ENCODE peak calls at places on chromosomes 2 and 18, in ten cellular contexts. One of them, this sample, is unnamed.

GRCh38 chr18:56096861-56097260 is 508.9 kb upstream of the TCF4 start:
- DNase-seq in psoas muscle: no peak
- DNase-seq in HCT116: no peak
- DNase-seq in B cell: no peak
- DNase-seq in neural progenitor cell: no peak
- DNase-seq in GM23338: no peak
- DNase-seq in adrenal gland: no peak
- DNase-seq in fibroblast of pulmonary artery: no peak
- DNase-seq in HL-60: no peak
- DNase-seq in brain microvascular endothelial cell: no peak
- DNase-seq in this sample: no peak

GRCh38 chr18:13313006-13313661 is 94.6 kb downstream of the LDLRAD4 start:
- DNase-seq in HL-60: no peak
- DNase-seq in GM23338: no peak
- DNase-seq in HCT116: no peak
- DNase-seq in adrenal gland: no peak
- DNase-seq in neural progenitor cell: no peak
- DNase-seq in brain microvascular endothelial cell: no peak
- DNase-seq in psoas muscle: no peak
- DNase-seq in B cell: no peak
- DNase-seq in fibroblast of pulmonary artery: no peak
- DNase-seq in this sample: no peak

GRCh38 chr2:893311-893710 is 57.3 kb upstream of the SNTG2 start:
- DNase-seq in GM23338: peak; percentile 92
- DNase-seq in neural progenitor cell: peak; percentile 58
- DNase-seq in brain microvascular endothelial cell: no peak
- DNase-seq in fibroblast of pulmonary artery: no peak
- DNase-seq in psoas muscle: no peak
- DNase-seq in B cell: no peak
- DNase-seq in adrenal gland: peak; percentile 84
- DNase-seq in HCT116: peak; percentile 77
- DNase-seq in HL-60: no peak
- DNase-seq in this sample: no peak

GRCh38 chr2:119407430-119408220 is 24.0 kb upstream of the TMEM37 start:
- DNase-seq in B cell: peak; percentile 59
- DNase-seq in fibroblast of pulmonary artery: peak; percentile 79
- DNase-seq in HL-60: peak; percentile 52
- DNase-seq in psoas muscle: no peak
- DNase-seq in adrenal gland: peak; percentile 70
- DNase-seq in brain microvascular endothelial cell: peak; percentile 46
- DNase-seq in neural progenitor cell: peak; percentile 70
- DNase-seq in GM23338: peak; percentile 75
- DNase-seq in HCT116: peak; percentile 52
- DNase-seq in this sample: no peak

GRCh38 chr2:135615404-135615803 is 84.1 kb downstream of the R3HDM1 start:
- DNase-seq in brain microvascular endothelial cell: no peak
- DNase-seq in GM23338: no peak
- DNase-seq in HL-60: no peak
- DNase-seq in fibroblast of pulmonary artery: no peak
- DNase-seq in HCT116: no peak
- DNase-seq in psoas muscle: no peak
- DNase-seq in B cell: no peak
- DNase-seq in neural progenitor cell: no peak
- DNase-seq in adrenal gland: no peak
- DNase-seq in this sample: no peak

GRCh38 chr2:143668236-143668635 is 539.0 kb downstream of the ARHGAP15 start:
- DNase-seq in B cell: no peak
- DNase-seq in neural progenitor cell: peak; percentile 68
- DNase-seq in GM23338: peak; percentile 27
- DNase-seq in brain microvascular endothelial cell: no peak
- DNase-seq in psoas muscle: no peak
- DNase-seq in adrenal gland: no peak
- DNase-seq in HCT116: no peak
- DNase-seq in HL-60: no peak
- DNase-seq in fibroblast of pulmonary artery: no peak
- DNase-seq in this sample: no peak

GRCh38 chr18:3710712-3711269 is 260.8 kb downstream of the TGIF1 start:
- DNase-seq in B cell: no peak
- DNase-seq in fibroblast of pulmonary artery: no peak
- DNase-seq in HCT116: no peak
- DNase-seq in brain microvascular endothelial cell: no peak
- DNase-seq in neural progenitor cell: no peak
- DNase-seq in HL-60: peak; percentile 79
- DNase-seq in psoas muscle: peak; percentile 43
- DNase-seq in adrenal gland: peak; percentile 93
- DNase-seq in GM23338: no peak
- DNase-seq in this sample: peak; percentile 76

GRCh38 chr2:171327043-171327496 is 106.7 kb downstream of the METTL8 start:
- DNase-seq in B cell: no peak
- DNase-seq in HCT116: no peak
- DNase-seq in brain microvascular endothelial cell: no peak
- DNase-seq in adrenal gland: no peak
- DNase-seq in GM23338: peak; percentile 86
- DNase-seq in psoas muscle: no peak
- DNase-seq in neural progenitor cell: no peak
- DNase-seq in fibroblast of pulmonary artery: no peak
- DNase-seq in HL-60: no peak
- DNase-seq in this sample: no peak

GRCh38 chr2:59301466-59302402 is 1060.6 kb upstream of the FANCL start:
- DNase-seq in fibroblast of pulmonary artery: peak; percentile 75
- DNase-seq in adrenal gland: peak; percentile 63
- DNase-seq in neural progenitor cell: peak; percentile 75
- DNase-seq in GM23338: peak; percentile 92
- DNase-seq in B cell: peak; percentile 71
- DNase-seq in psoas muscle: no peak
- DNase-seq in HCT116: peak; percentile 15
- DNase-seq in HL-60: peak; percentile 71
- DNase-seq in brain microvascular endothelial cell: peak; percentile 57
- DNase-seq in this sample: no peak

GRCh38 chr2:123596649-123597048 is 428.4 kb upstream of the CNTNAP5 start:
- DNase-seq in neural progenitor cell: no peak
- DNase-seq in brain microvascular endothelial cell: no peak
- DNase-seq in fibroblast of pulmonary artery: no peak
- DNase-seq in adrenal gland: no peak
- DNase-seq in B cell: no peak
- DNase-seq in GM23338: no peak
- DNase-seq in HCT116: no peak
- DNase-seq in psoas muscle: no peak
- DNase-seq in HL-60: no peak
- DNase-seq in this sample: no peak

GRCh38 chr2:149743842-149744468 is 156.4 kb upstream of the MMADHC start:
- DNase-seq in HCT116: no peak
- DNase-seq in brain microvascular endothelial cell: peak; percentile 87
- DNase-seq in neural progenitor cell: no peak
- DNase-seq in adrenal gland: no peak
- DNase-seq in fibroblast of pulmonary artery: peak; percentile 85
- DNase-seq in HL-60: no peak
- DNase-seq in psoas muscle: no peak
- DNase-seq in B cell: no peak
- DNase-seq in GM23338: no peak
- DNase-seq in this sample: no peak

GRCh38 chr2:218405365-218406208 is 5.9 kb downstream of the CTDSP1 start:
- DNase-seq in fibroblast of pulmonary artery: no peak
- DNase-seq in HCT116: no peak
- DNase-seq in adrenal gland: no peak
- DNase-seq in neural progenitor cell: peak; percentile 34
- DNase-seq in HL-60: peak; percentile 33
- DNase-seq in B cell: peak; percentile 53
- DNase-seq in psoas muscle: peak; percentile 37
- DNase-seq in GM23338: peak; percentile 67
- DNase-seq in brain microvascular endothelial cell: no peak
- DNase-seq in this sample: peak; percentile 50

GRCh38 chr2:23146011-23146410 is 239.0 kb upstream of the KLHL29 start:
- DNase-seq in psoas muscle: no peak
- DNase-seq in fibroblast of pulmonary artery: no peak
- DNase-seq in HCT116: no peak
- DNase-seq in GM23338: no peak
- DNase-seq in B cell: no peak
- DNase-seq in adrenal gland: no peak
- DNase-seq in HL-60: no peak
- DNase-seq in brain microvascular endothelial cell: no peak
- DNase-seq in neural progenitor cell: no peak
- DNase-seq in this sample: no peak

GRCh38 chr2:138272524-138273210 is 228.9 kb upstream of the SPOPL start:
- DNase-seq in psoas muscle: no peak
- DNase-seq in neural progenitor cell: no peak
- DNase-seq in B cell: no peak
- DNase-seq in HL-60: no peak
- DNase-seq in GM23338: no peak
- DNase-seq in fibroblast of pulmonary artery: no peak
- DNase-seq in adrenal gland: no peak
- DNase-seq in HCT116: no peak
- DNase-seq in brain microvascular endothelial cell: no peak
- DNase-seq in this sample: no peak

GRCh38 chr2:174344716-174345472 is 10.1 kb downstream of the SP9 start:
- DNase-seq in HL-60: no peak
- DNase-seq in HCT116: peak; percentile 46
- DNase-seq in adrenal gland: no peak
- DNase-seq in GM23338: peak; percentile 75
- DNase-seq in psoas muscle: no peak
- DNase-seq in B cell: peak; percentile 38
- DNase-seq in neural progenitor cell: peak; percentile 54
- DNase-seq in brain microvascular endothelial cell: no peak
- DNase-seq in fibroblast of pulmonary artery: peak; percentile 54
- DNase-seq in this sample: no peak

GRCh38 chr2:39778775-39779751 is at the start of gene THUMPD2:
- DNase-seq in fibroblast of pulmonary artery: peak; percentile 74
- DNase-seq in B cell: peak; percentile 84
- DNase-seq in psoas muscle: peak; percentile 82
- DNase-seq in adrenal gland: peak; percentile 69
- DNase-seq in GM23338: peak; percentile 95
- DNase-seq in brain microvascular endothelial cell: peak; percentile 30
- DNase-seq in HL-60: peak; percentile 74
- DNase-seq in HCT116: peak; percentile 42
- DNase-seq in neural progenitor cell: peak; percentile 89
- DNase-seq in this sample: peak; percentile 66
- TF ChIP-seq CTCF in fibroblast of pulmonary artery: no peak
- TF ChIP-seq CTCF in B cell: no peak
- TF ChIP-seq CTCF in psoas muscle: no peak
- TF ChIP-seq CTCF in adrenal gland: no peak
- TF ChIP-seq CTCF in GM23338: no peak
- TF ChIP-seq CTCF in brain microvascular endothelial cell: no peak
- TF ChIP-seq CTCF in HL-60: no peak
- TF ChIP-seq CTCF in HCT116: no peak
- TF ChIP-seq CTCF in neural progenitor cell: no peak
- TF ChIP-seq CTCF in this sample: no peak

GRCh38 chr2:140597836-140598235 is 1533.0 kb downstream of the LRP1B start:
- DNase-seq in psoas muscle: no peak
- DNase-seq in HCT116: no peak
- DNase-seq in neural progenitor cell: peak; percentile 14
- DNase-seq in brain microvascular endothelial cell: no peak
- DNase-seq in HL-60: no peak
- DNase-seq in GM23338: peak; percentile 69
- DNase-seq in adrenal gland: no peak
- DNase-seq in fibroblast of pulmonary artery: no peak
- DNase-seq in B cell: no peak
- DNase-seq in this sample: no peak
- TF ChIP-seq CTCF in psoas muscle: no peak
- TF ChIP-seq CTCF in HCT116: no peak
- TF ChIP-seq CTCF in neural progenitor cell: peak; percentile 18
- TF ChIP-seq CTCF in brain microvascular endothelial cell: no peak
- TF ChIP-seq CTCF in HL-60: no peak
- TF ChIP-seq CTCF in GM23338: peak; percentile 82
- TF ChIP-seq CTCF in adrenal gland: no peak
- TF ChIP-seq CTCF in fibroblast of pulmonary artery: no peak
- TF ChIP-seq CTCF in B cell: no peak
- TF ChIP-seq CTCF in this sample: no peak

DNA sequence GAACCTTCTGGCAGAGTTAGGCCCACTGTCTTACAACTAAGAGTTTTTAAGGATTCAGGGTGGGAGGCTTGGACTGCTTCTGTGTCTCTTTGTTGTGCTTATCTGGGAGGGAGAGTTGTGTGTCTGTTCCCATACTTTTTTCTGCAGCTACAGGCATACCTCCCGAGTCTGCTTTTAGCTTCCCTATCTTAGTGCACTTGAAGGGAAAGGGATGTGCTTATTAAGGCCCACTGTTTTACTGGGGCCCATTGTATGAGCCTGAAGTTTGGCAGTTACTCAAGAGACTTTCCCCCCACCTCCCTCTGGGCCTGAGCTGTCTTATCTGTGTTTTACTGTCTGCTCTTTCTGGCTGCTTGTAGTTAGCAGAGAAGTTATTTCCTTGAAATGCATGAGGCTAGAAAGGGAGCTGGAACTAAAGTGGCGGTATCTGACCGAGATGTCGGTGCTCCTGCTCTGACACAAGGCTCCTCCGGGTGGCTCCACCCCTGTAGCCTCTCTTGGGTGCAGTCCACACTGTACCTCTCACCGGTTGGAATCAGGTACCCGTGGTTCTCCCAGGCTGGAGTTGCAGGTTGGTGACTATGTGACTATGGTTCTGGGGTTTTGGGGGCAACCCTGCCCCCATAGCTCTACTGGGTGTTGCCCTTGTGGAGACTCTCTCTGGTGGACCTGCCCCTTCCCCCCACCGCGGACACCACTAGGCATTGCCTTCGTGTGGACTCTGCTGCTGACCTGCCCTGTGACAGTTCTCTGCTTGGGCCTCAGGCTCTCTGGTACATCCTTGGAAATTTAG is 12.9 kb downstream of the UBR3 start:
- DNase-seq in brain microvascular endothelial cell: peak; percentile 21
- DNase-seq in B cell: no peak
- DNase-seq in HCT116: no peak
- DNase-seq in psoas muscle: no peak
- DNase-seq in GM23338: peak; percentile 20
- DNase-seq in neural progenitor cell: no peak
- DNase-seq in fibroblast of pulmonary artery: peak; percentile 84
- DNase-seq in HL-60: no peak
- DNase-seq in adrenal gland: peak; percentile 39
- DNase-seq in this sample: no peak
- TF ChIP-seq CTCF in brain microvascular endothelial cell: no peak
- TF ChIP-seq CTCF in B cell: no peak
- TF ChIP-seq CTCF in HCT116: no peak
- TF ChIP-seq CTCF in psoas muscle: no peak
- TF ChIP-seq CTCF in GM23338: no peak
- TF ChIP-seq CTCF in neural progenitor cell: no peak
- TF ChIP-seq CTCF in fibroblast of pulmonary artery: no peak
- TF ChIP-seq CTCF in HL-60: no peak
- TF ChIP-seq CTCF in adrenal gland: no peak
- TF ChIP-seq CTCF in this sample: no peak

GRCh38 chr2:27522400-27522945 is 25.8 kb downstream of the GCKR start:
- DNase-seq in GM23338: no peak
- DNase-seq in HCT116: no peak
- DNase-seq in brain microvascular endothelial cell: no peak
- DNase-seq in neural progenitor cell: no peak
- DNase-seq in adrenal gland: no peak
- DNase-seq in fibroblast of pulmonary artery: no peak
- DNase-seq in psoas muscle: no peak
- DNase-seq in HL-60: no peak
- DNase-seq in B cell: no peak
- DNase-seq in this sample: no peak
- TF ChIP-seq CTCF in GM23338: peak; percentile 13
- TF ChIP-seq CTCF in HCT116: peak; percentile 30
- TF ChIP-seq CTCF in brain microvascular endothelial cell: no peak
- TF ChIP-seq CTCF in neural progenitor cell: no peak
- TF ChIP-seq CTCF in adrenal gland: no peak
- TF ChIP-seq CTCF in fibroblast of pulmonary artery: no peak
- TF ChIP-seq CTCF in psoas muscle: no peak
- TF ChIP-seq CTCF in HL-60: no peak
- TF ChIP-seq CTCF in B cell: no peak
- TF ChIP-seq CTCF in this sample: no peak

GRCh38 chr2:177763532-177764265 is 308.9 kb downstream of the PDE11A start:
- DNase-seq in HCT116: peak; percentile 72
- DNase-seq in psoas muscle: peak; percentile 68
- DNase-seq in GM23338: peak; percentile 94
- DNase-seq in adrenal gland: peak; percentile 88
- DNase-seq in HL-60: peak; percentile 79
- DNase-seq in fibroblast of pulmonary artery: peak; percentile 74
- DNase-seq in brain microvascular endothelial cell: peak; percentile 58
- DNase-seq in neural progenitor cell: peak; percentile 92
- DNase-seq in B cell: peak; percentile 76
- DNase-seq in this sample: peak; percentile 71
- TF ChIP-seq CTCF in HCT116: peak; percentile 63
- TF ChIP-seq CTCF in psoas muscle: peak; percentile 72
- TF ChIP-seq CTCF in GM23338: peak; percentile 87
- TF ChIP-seq CTCF in adrenal gland: peak; percentile 67
- TF ChIP-seq CTCF in HL-60: peak; percentile 88
- TF ChIP-seq CTCF in fibroblast of pulmonary artery: peak; percentile 80
- TF ChIP-seq CTCF in brain microvascular endothelial cell: peak; percentile 90
- TF ChIP-seq CTCF in neural progenitor cell: peak; percentile 82
- TF ChIP-seq CTCF in B cell: peak; percentile 93
- TF ChIP-seq CTCF in this sample: peak; percentile 61

This sample was measured in tibial artery.